ENCODE peak calls at places on chromosomes 16 and 17, in seven cellular contexts. One of them, this sample, is unnamed.

GRCh38 chr17:10380631-10381408 is 8.0 kb upstream of the MYH13 start:
- DNase-seq in fibroblast of pulmonary artery: peak; percentile 62
- DNase-seq in transverse colon: no peak
- DNase-seq in right lobe of liver: no peak
- DNase-seq in lung: no peak
- DNase-seq in endodermal cell: no peak
- DNase-seq in lower leg skin: no peak
- DNase-seq in this sample: no peak

GRCh38 chr17:39002991-39003715 is 36.0 kb upstream of the FBXO47 start:
- DNase-seq in fibroblast of pulmonary artery: peak; percentile 63
- DNase-seq in transverse colon: peak; percentile 62
- DNase-seq in right lobe of liver: no peak
- DNase-seq in lung: peak; percentile 61
- DNase-seq in endodermal cell: no peak
- DNase-seq in lower leg skin: peak; percentile 88
- DNase-seq in this sample: no peak

GRCh38 chr16:50298075-50298460 is 31.7 kb downstream of the ADCY7 start:
- DNase-seq in fibroblast of pulmonary artery: no peak
- DNase-seq in transverse colon: no peak
- DNase-seq in right lobe of liver: peak; percentile 26
- DNase-seq in lung: no peak
- DNase-seq in endodermal cell: peak; percentile 39
- DNase-seq in lower leg skin: no peak
- DNase-seq in this sample: no peak

GRCh38 chr16:56388209-56388608 is 37.1 kb downstream of the AMFR start:
- DNase-seq in fibroblast of pulmonary artery: no peak
- DNase-seq in transverse colon: no peak
- DNase-seq in right lobe of liver: no peak
- DNase-seq in lung: no peak
- DNase-seq in endodermal cell: no peak
- DNase-seq in lower leg skin: no peak
- DNase-seq in this sample: no peak

GRCh38 chr16:81170824-81171223 is 67.7 kb upstream of the BCO1 start:
- DNase-seq in fibroblast of pulmonary artery: no peak
- DNase-seq in transverse colon: no peak
- DNase-seq in right lobe of liver: no peak
- DNase-seq in lung: no peak
- DNase-seq in endodermal cell: peak; percentile 92
- DNase-seq in lower leg skin: no peak
- DNase-seq in this sample: no peak

GRCh38 chr17:44546711-44547606 is 10.3 kb upstream of the FZD2 start:
- DNase-seq in fibroblast of pulmonary artery: peak; percentile 58
- DNase-seq in transverse colon: no peak
- DNase-seq in right lobe of liver: no peak
- DNase-seq in lung: no peak
- DNase-seq in endodermal cell: peak; percentile 41
- DNase-seq in lower leg skin: no peak
- DNase-seq in this sample: no peak

GRCh38 chr17:33647976-33648375 is 354.9 kb upstream of the ASIC2 start:
- DNase-seq in fibroblast of pulmonary artery: peak; percentile 30
- DNase-seq in transverse colon: no peak
- DNase-seq in right lobe of liver: no peak
- DNase-seq in lung: no peak
- DNase-seq in endodermal cell: peak; percentile 71
- DNase-seq in lower leg skin: no peak
- DNase-seq in this sample: no peak

GRCh38 chr17:74566132-74566753 is 1.1 kb downstream of the CD300H start:
- DNase-seq in fibroblast of pulmonary artery: peak; percentile 29
- DNase-seq in transverse colon: peak; percentile 39
- DNase-seq in right lobe of liver: no peak
- DNase-seq in lung: no peak
- DNase-seq in endodermal cell: peak; percentile 93
- DNase-seq in lower leg skin: peak; percentile 29
- DNase-seq in this sample: no peak

GRCh38 chr17:78034429-78035091 is 76.1 kb downstream of the TNRC6C start:
- DNase-seq in fibroblast of pulmonary artery: peak; percentile 42
- DNase-seq in transverse colon: no peak
- DNase-seq in right lobe of liver: no peak
- DNase-seq in lung: no peak
- DNase-seq in endodermal cell: no peak
- DNase-seq in lower leg skin: no peak
- DNase-seq in this sample: no peak

GRCh38 chr17:68463211-68463990 is 6.1 kb upstream of the WIPI1 start:
- DNase-seq in fibroblast of pulmonary artery: no peak
- DNase-seq in transverse colon: no peak
- DNase-seq in right lobe of liver: no peak
- DNase-seq in lung: no peak
- DNase-seq in endodermal cell: no peak
- DNase-seq in lower leg skin: no peak
- DNase-seq in this sample: no peak

GRCh38 chr16:74107795-74108610 is 188.6 kb upstream of the PSMD7 start:
- DNase-seq in fibroblast of pulmonary artery: peak; percentile 7
- DNase-seq in transverse colon: peak; percentile 63
- DNase-seq in right lobe of liver: peak; percentile 68
- DNase-seq in lung: peak; percentile 53
- DNase-seq in endodermal cell: peak; percentile 91
- DNase-seq in lower leg skin: peak; percentile 19
- DNase-seq in this sample: no peak

GRCh38 chr17:80773243-80773991 is 218.2 kb upstream of the CHMP6 start:
- DNase-seq in fibroblast of pulmonary artery: no peak
- DNase-seq in transverse colon: peak; percentile 58
- DNase-seq in right lobe of liver: no peak
- DNase-seq in lung: no peak
- DNase-seq in endodermal cell: peak; percentile 81
- DNase-seq in lower leg skin: no peak
- DNase-seq in this sample: no peak

GRCh38 chr17:6212766-6213165 is 142.6 kb downstream of the WSCD1 start:
- DNase-seq in fibroblast of pulmonary artery: no peak
- DNase-seq in transverse colon: no peak
- DNase-seq in right lobe of liver: no peak
- DNase-seq in lung: no peak
- DNase-seq in endodermal cell: peak; percentile 37
- DNase-seq in lower leg skin: no peak
- DNase-seq in this sample: peak; percentile 66

GRCh38 chr17:74639704-74640142 is 16.2 kb upstream of the CD300E start:
- DNase-seq in fibroblast of pulmonary artery: no peak
- DNase-seq in transverse colon: no peak
- DNase-seq in right lobe of liver: no peak
- DNase-seq in lung: no peak
- DNase-seq in endodermal cell: no peak
- DNase-seq in lower leg skin: no peak
- DNase-seq in this sample: no peak

DNA sequence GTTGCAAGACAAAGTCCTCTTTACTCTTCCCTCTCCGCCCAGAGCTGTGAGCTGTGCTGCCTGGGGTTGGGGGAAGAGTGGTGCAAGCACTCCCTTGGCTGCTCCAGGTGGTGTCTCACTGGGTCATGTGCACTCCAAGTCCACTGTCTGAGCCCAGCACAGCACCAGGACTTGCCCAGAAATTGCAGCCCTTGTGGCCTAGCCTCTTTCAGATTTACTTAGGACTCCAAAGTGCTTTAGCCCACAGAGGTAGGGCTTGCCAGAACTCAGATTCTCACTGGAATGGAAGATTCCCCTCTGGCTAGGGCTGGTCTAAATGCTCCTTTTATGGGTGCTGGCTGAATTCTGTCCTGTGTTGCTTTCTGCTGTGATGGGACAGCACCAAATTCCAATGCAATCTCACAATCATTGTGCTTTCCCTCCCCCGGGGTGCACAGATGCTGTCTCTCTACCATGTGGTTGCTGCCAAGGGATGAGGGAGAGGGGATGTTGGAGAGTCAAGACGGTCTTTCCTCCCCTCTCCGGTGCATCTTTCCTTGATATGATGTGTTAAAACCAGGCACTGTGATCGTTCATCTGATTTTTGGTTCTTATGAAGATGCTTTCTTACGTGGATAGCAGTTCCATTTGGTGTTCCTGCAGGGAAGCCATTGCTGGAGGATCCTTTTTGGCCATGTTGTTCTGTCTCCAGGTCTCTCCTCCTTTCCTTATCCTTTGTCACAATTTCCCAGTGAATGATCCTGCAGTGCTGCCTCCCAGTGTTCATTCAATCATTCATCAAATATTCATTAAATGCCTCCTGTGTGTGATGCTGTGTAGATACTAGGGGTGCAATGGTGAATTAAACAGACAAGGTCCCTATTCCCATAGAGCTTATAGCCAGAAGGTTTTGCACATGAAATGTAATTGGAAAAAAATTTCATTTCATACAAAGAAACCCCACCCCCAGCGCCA is 216.3 kb downstream of the SPECC1 start:
- DNase-seq in fibroblast of pulmonary artery: no peak
- DNase-seq in transverse colon: no peak
- DNase-seq in right lobe of liver: no peak
- DNase-seq in lung: no peak
- DNase-seq in endodermal cell: no peak
- DNase-seq in lower leg skin: no peak
- DNase-seq in this sample: no peak
- TF ChIP-seq CTCF in fibroblast of pulmonary artery: no peak
- TF ChIP-seq CTCF in transverse colon: no peak
- TF ChIP-seq CTCF in right lobe of liver: no peak
- TF ChIP-seq CTCF in lung: no peak
- TF ChIP-seq CTCF in endodermal cell: peak; percentile 31
- TF ChIP-seq CTCF in lower leg skin: no peak
- TF ChIP-seq CTCF in this sample: peak; percentile 20

DNA sequence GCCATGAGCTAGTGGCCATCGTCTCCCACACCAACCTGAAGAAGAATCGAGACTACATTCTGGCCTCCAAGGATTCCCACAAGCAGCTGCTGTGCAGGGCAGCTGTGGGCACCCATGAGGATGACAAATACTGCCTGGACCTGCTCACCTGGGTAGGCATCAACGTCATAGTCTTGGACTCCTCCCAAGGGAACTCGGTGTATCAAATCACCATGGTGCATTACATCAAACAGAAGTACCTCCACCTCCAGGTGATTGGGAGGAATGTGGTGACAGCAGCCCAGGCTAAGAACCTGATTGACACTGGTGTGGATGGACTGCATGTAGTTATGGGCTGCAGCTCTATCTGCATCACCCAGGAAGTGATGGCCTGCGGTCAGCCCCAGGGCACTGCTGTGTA is 70.2 kb downstream of the GRIN2A start:
- DNase-seq in fibroblast of pulmonary artery: no peak
- DNase-seq in transverse colon: no peak
- DNase-seq in right lobe of liver: no peak
- DNase-seq in lung: no peak
- DNase-seq in endodermal cell: no peak
- DNase-seq in lower leg skin: no peak
- DNase-seq in this sample: no peak
- TF ChIP-seq CTCF in fibroblast of pulmonary artery: no peak
- TF ChIP-seq CTCF in transverse colon: no peak
- TF ChIP-seq CTCF in right lobe of liver: no peak
- TF ChIP-seq CTCF in lung: no peak
- TF ChIP-seq CTCF in endodermal cell: no peak
- TF ChIP-seq CTCF in lower leg skin: no peak
- TF ChIP-seq CTCF in this sample: no peak

GRCh38 chr17:65988451-65988850 is 203.5 kb downstream of the CEP112 start:
- DNase-seq in fibroblast of pulmonary artery: no peak
- DNase-seq in transverse colon: no peak
- DNase-seq in right lobe of liver: no peak
- DNase-seq in lung: no peak
- DNase-seq in endodermal cell: no peak
- DNase-seq in lower leg skin: no peak
- DNase-seq in this sample: no peak

GRCh38 chr17:65990593-65990992 is 201.3 kb downstream of the CEP112 start:
- DNase-seq in fibroblast of pulmonary artery: no peak
- DNase-seq in transverse colon: no peak
- DNase-seq in right lobe of liver: no peak
- DNase-seq in lung: no peak
- DNase-seq in endodermal cell: no peak
- DNase-seq in lower leg skin: no peak
- DNase-seq in this sample: no peak

GRCh38 chr17:65985571-65985970 is 206.4 kb downstream of the CEP112 start:
- DNase-seq in fibroblast of pulmonary artery: no peak
- DNase-seq in transverse colon: no peak
- DNase-seq in right lobe of liver: no peak
- DNase-seq in lung: no peak
- DNase-seq in endodermal cell: no peak
- DNase-seq in lower leg skin: no peak
- DNase-seq in this sample: no peak

GRCh38 chr17:65984299-65984698 is 207.6 kb downstream of the CEP112 start:
- DNase-seq in fibroblast of pulmonary artery: peak; percentile 64
- DNase-seq in transverse colon: no peak
- DNase-seq in right lobe of liver: no peak
- DNase-seq in lung: no peak
- DNase-seq in endodermal cell: no peak
- DNase-seq in lower leg skin: no peak
- DNase-seq in this sample: no peak

DNA sequence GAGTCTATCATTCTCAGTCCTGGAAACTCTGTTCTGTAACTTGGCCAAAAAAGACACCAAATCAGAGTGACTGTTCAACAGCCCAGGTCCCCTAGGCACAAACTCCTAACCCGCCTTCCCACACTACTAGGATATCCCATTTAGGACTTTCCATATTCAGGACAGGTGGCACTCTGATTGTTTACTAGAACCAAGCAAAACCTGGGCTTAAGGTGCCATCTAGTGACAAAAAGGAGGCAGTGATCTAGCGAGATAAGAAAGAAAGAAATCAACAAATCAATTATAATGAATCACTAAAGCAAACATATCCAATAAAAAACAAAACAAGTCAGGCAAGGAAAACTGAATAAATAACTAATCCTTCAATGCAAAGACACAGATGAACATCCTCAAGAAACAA is 203.9 kb downstream of the CEP112 start:
- DNase-seq in fibroblast of pulmonary artery: peak; percentile 64
- DNase-seq in transverse colon: peak; percentile 11
- DNase-seq in right lobe of liver: no peak
- DNase-seq in lung: no peak
- DNase-seq in endodermal cell: peak; percentile 67
- DNase-seq in lower leg skin: no peak
- DNase-seq in this sample: no peak
- TF ChIP-seq CTCF in fibroblast of pulmonary artery: peak; percentile 57
- TF ChIP-seq CTCF in transverse colon: peak; percentile 27
- TF ChIP-seq CTCF in right lobe of liver: peak; percentile 57
- TF ChIP-seq CTCF in lung: no peak
- TF ChIP-seq CTCF in endodermal cell: peak; percentile 91
- TF ChIP-seq CTCF in lower leg skin: no peak
- TF ChIP-seq CTCF in this sample: peak; percentile 49

DNA sequence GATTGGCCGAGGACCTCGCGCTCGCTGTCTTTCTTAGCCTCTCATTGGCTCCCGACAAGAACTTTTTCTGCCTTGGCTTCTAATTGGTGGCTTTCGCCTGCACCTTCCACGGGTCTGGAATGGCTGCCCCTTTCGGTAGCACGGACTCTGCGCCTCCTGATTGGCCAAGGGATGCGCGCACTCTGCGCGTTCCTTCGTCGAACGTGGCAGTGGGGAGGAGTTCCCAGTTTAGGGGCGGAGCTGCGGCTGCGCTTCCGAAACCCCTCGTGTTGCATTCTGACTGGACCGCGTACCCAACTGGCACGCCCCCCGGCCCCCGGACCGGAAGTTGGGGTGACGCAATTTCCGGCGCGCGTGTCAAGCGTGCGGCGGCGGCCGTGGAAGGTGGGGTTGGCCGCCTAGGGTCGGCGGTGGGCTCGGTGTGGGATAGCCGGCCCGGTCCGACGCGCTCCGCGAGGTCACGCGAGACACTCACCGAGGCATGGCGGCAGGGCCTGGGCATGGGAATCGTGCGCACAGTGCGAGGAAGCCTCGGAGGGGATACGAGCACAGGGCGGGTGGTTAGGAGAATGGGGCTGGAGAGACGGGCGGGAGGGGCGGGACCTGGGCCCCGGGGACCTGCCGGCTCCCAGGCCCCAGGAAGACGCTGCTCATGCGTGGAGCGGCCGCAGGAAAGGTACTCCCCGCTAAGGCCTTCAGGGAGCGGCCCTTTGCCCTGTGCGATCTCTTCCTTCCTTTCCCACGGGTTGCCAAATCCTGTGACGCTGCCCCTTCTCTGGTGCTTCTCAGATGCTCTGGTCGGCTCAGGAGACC is 627 bp upstream of the P4HB start:
- DNase-seq in fibroblast of pulmonary artery: peak; percentile 100
- DNase-seq in transverse colon: peak; percentile 99
- DNase-seq in right lobe of liver: peak; percentile 99
- DNase-seq in lung: peak; percentile 99
- DNase-seq in endodermal cell: peak; percentile 100
- DNase-seq in lower leg skin: peak; percentile 99
- DNase-seq in this sample: peak; percentile 100
- TF ChIP-seq CTCF in fibroblast of pulmonary artery: peak; percentile 13
- TF ChIP-seq CTCF in transverse colon: no peak
- TF ChIP-seq CTCF in right lobe of liver: no peak
- TF ChIP-seq CTCF in lung: no peak
- TF ChIP-seq CTCF in endodermal cell: no peak
- TF ChIP-seq CTCF in lower leg skin: no peak
- TF ChIP-seq CTCF in this sample: no peak